ENCODE peak calls at places on chromosome 18, in eight cellular contexts. One of them, this sample, is unnamed.

GRCh38 chr18:25862881-25863600 is 227.4 kb downstream of the SS18 start:
- DNase-seq in stomach: no peak
- DNase-seq in GM12878: no peak
- DNase-seq in tibial nerve: no peak
- DNase-seq in neural progenitor cell: no peak
- DNase-seq in hepatocyte: no peak
- DNase-seq in Peyer's patch: no peak
- DNase-seq in tibial artery: no peak
- DNase-seq in this sample: no peak

GRCh38 chr18:58143391-58143790 is 99.4 kb downstream of the NEDD4L start:
- DNase-seq in stomach: no peak
- DNase-seq in GM12878: no peak
- DNase-seq in tibial nerve: no peak
- DNase-seq in neural progenitor cell: no peak
- DNase-seq in hepatocyte: peak
- DNase-seq in Peyer's patch: no peak
- DNase-seq in tibial artery: no peak
- DNase-seq in this sample: no peak

GRCh38 chr18:76450912-76451421 is 44.1 kb downstream of the ZNF516 start:
- DNase-seq in stomach: no peak
- DNase-seq in GM12878: peak
- DNase-seq in tibial nerve: no peak
- DNase-seq in neural progenitor cell: peak
- DNase-seq in hepatocyte: peak
- DNase-seq in Peyer's patch: no peak
- DNase-seq in tibial artery: no peak
- DNase-seq in this sample: peak

GRCh38 chr18:21826196-21826595 is 85.6 kb downstream of the MIB1 start:
- DNase-seq in stomach: no peak
- DNase-seq in GM12878: no peak
- DNase-seq in tibial nerve: no peak
- DNase-seq in neural progenitor cell: peak
- DNase-seq in hepatocyte: no peak
- DNase-seq in Peyer's patch: no peak
- DNase-seq in tibial artery: no peak
- DNase-seq in this sample: no peak

GRCh38 chr18:57428221-57429150 is 6.7 kb upstream of the ONECUT2 start:
- DNase-seq in stomach: no peak
- DNase-seq in GM12878: no peak
- DNase-seq in tibial nerve: no peak
- DNase-seq in neural progenitor cell: peak
- DNase-seq in hepatocyte: no peak
- DNase-seq in Peyer's patch: no peak
- DNase-seq in tibial artery: no peak
- DNase-seq in this sample: no peak

GRCh38 chr18:48785686-48786470 is 164.9 kb downstream of the SMAD7 start:
- DNase-seq in stomach: no peak
- DNase-seq in GM12878: no peak
- DNase-seq in tibial nerve: no peak
- DNase-seq in neural progenitor cell: no peak
- DNase-seq in hepatocyte: no peak
- DNase-seq in Peyer's patch: no peak
- DNase-seq in tibial artery: peak
- DNase-seq in this sample: peak

GRCh38 chr18:24868760-24869237 is 408.4 kb downstream of the HRH4 start:
- DNase-seq in stomach: no peak
- DNase-seq in GM12878: no peak
- DNase-seq in tibial nerve: no peak
- DNase-seq in neural progenitor cell: no peak
- DNase-seq in hepatocyte: peak
- DNase-seq in Peyer's patch: no peak
- DNase-seq in tibial artery: no peak
- DNase-seq in this sample: no peak

GRCh38 chr18:23237524-23238151 is 102.4 kb downstream of the CABLES1 start:
- DNase-seq in stomach: peak
- DNase-seq in GM12878: peak
- DNase-seq in tibial nerve: no peak
- DNase-seq in neural progenitor cell: peak
- DNase-seq in hepatocyte: no peak
- DNase-seq in Peyer's patch: peak
- DNase-seq in tibial artery: peak
- DNase-seq in this sample: peak

GRCh38 chr18:50571606-50572005 is 11.7 kb downstream of the MAPK4 start:
- DNase-seq in stomach: no peak
- DNase-seq in GM12878: no peak
- DNase-seq in tibial nerve: no peak
- DNase-seq in neural progenitor cell: no peak
- DNase-seq in hepatocyte: no peak
- DNase-seq in Peyer's patch: no peak
- DNase-seq in tibial artery: no peak
- DNase-seq in this sample: no peak

GRCh38 chr18:22946841-22947240 is 13.7 kb downstream of the RBBP8 start:
- DNase-seq in stomach: no peak
- DNase-seq in GM12878: no peak
- DNase-seq in tibial nerve: no peak
- DNase-seq in neural progenitor cell: no peak
- DNase-seq in hepatocyte: no peak
- DNase-seq in Peyer's patch: no peak
- DNase-seq in tibial artery: no peak
- DNase-seq in this sample: no peak

GRCh38 chr18:34543940-34544339 is 166.2 kb upstream of the DTNA start:
- DNase-seq in stomach: no peak
- DNase-seq in GM12878: no peak
- DNase-seq in tibial nerve: no peak
- DNase-seq in neural progenitor cell: no peak
- DNase-seq in hepatocyte: no peak
- DNase-seq in Peyer's patch: no peak
- DNase-seq in tibial artery: no peak
- DNase-seq in this sample: no peak

GRCh38 chr18:45951021-45951714 is 16.0 kb downstream of the EPG5 start:
- DNase-seq in stomach: no peak
- DNase-seq in GM12878: no peak
- DNase-seq in tibial nerve: no peak
- DNase-seq in neural progenitor cell: no peak
- DNase-seq in hepatocyte: peak
- DNase-seq in Peyer's patch: no peak
- DNase-seq in tibial artery: peak
- DNase-seq in this sample: peak

GRCh38 chr18:33210575-33211189 is 229.8 kb downstream of the CCDC178 start:
- DNase-seq in stomach: no peak
- DNase-seq in GM12878: no peak
- DNase-seq in tibial nerve: no peak
- DNase-seq in neural progenitor cell: peak
- DNase-seq in hepatocyte: peak
- DNase-seq in Peyer's patch: no peak
- DNase-seq in tibial artery: no peak
- DNase-seq in this sample: no peak

GRCh38 chr18:59359576-59359952 is 499 bp upstream of the LMAN1 start:
- DNase-seq in stomach: no peak
- DNase-seq in GM12878: no peak
- DNase-seq in tibial nerve: no peak
- DNase-seq in neural progenitor cell: no peak
- DNase-seq in hepatocyte: no peak
- DNase-seq in Peyer's patch: no peak
- DNase-seq in tibial artery: no peak
- DNase-seq in this sample: no peak

GRCh38 chr18:59358611-59359575 is at the start of gene LMAN1:
- DNase-seq in stomach: peak
- DNase-seq in GM12878: peak
- DNase-seq in tibial nerve: peak
- DNase-seq in neural progenitor cell: peak
- DNase-seq in hepatocyte: peak
- DNase-seq in Peyer's patch: peak
- DNase-seq in tibial artery: peak
- DNase-seq in this sample: peak

GRCh38 chr18:59354731-59355130 is 4.3 kb downstream of the LMAN1 start:
- DNase-seq in stomach: no peak
- DNase-seq in GM12878: no peak
- DNase-seq in tibial nerve: no peak
- DNase-seq in neural progenitor cell: no peak
- DNase-seq in hepatocyte: no peak
- DNase-seq in Peyer's patch: no peak
- DNase-seq in tibial artery: no peak
- DNase-seq in this sample: no peak

GRCh38 chr18:59353079-59353680 is 5.9 kb downstream of the LMAN1 start:
- DNase-seq in stomach: no peak
- DNase-seq in GM12878: no peak
- DNase-seq in tibial nerve: no peak
- DNase-seq in neural progenitor cell: no peak
- DNase-seq in hepatocyte: no peak
- DNase-seq in Peyer's patch: no peak
- DNase-seq in tibial artery: no peak
- DNase-seq in this sample: no peak

GRCh38 chr18:59357928-59358327 is 1.1 kb downstream of the LMAN1 start:
- DNase-seq in stomach: no peak
- DNase-seq in GM12878: no peak
- DNase-seq in tibial nerve: no peak
- DNase-seq in neural progenitor cell: peak
- DNase-seq in hepatocyte: peak
- DNase-seq in Peyer's patch: no peak
- DNase-seq in tibial artery: no peak
- DNase-seq in this sample: no peak
- H3K4me3 ChIP-seq in stomach: peak
- H3K4me3 ChIP-seq in GM12878: peak
- H3K4me3 ChIP-seq in tibial nerve: no peak
- H3K4me3 ChIP-seq in neural progenitor cell: peak
- H3K4me3 ChIP-seq in hepatocyte: peak
- H3K4me3 ChIP-seq in Peyer's patch: peak
- H3K4me3 ChIP-seq in tibial artery: peak
- H3K4me3 ChIP-seq in this sample: peak

DNA sequence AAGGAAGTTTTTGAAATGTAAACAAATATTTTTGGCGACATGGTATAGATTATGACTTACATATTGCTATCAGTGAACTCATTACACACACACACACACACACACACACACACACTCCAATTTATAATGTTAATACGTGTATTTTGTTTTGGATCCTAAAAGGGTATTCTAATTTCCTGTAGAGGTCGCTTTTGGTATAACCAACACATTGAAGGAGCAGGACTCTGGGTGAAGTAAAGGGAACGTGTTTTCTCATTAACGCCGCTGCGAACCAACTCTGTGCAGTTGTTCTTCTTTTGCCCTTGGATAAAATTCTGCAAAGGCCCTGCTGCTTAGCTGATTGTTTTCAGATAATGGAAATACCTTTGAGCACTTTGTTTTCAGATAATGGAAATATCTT is 190.4 kb downstream of the PMAIP1 start:
- DNase-seq in stomach: no peak
- DNase-seq in GM12878: no peak
- DNase-seq in tibial nerve: no peak
- DNase-seq in neural progenitor cell: peak
- DNase-seq in hepatocyte: peak
- DNase-seq in Peyer's patch: no peak
- DNase-seq in tibial artery: no peak
- DNase-seq in this sample: no peak
- TF ChIP-seq CTCF in stomach: no peak
- TF ChIP-seq CTCF in GM12878: peak
- TF ChIP-seq CTCF in tibial nerve: no peak
- TF ChIP-seq CTCF in neural progenitor cell: peak
- TF ChIP-seq CTCF in hepatocyte: peak
- TF ChIP-seq CTCF in Peyer's patch: no peak
- TF ChIP-seq CTCF in tibial artery: no peak
- TF ChIP-seq CTCF in this sample: no peak

DNA sequence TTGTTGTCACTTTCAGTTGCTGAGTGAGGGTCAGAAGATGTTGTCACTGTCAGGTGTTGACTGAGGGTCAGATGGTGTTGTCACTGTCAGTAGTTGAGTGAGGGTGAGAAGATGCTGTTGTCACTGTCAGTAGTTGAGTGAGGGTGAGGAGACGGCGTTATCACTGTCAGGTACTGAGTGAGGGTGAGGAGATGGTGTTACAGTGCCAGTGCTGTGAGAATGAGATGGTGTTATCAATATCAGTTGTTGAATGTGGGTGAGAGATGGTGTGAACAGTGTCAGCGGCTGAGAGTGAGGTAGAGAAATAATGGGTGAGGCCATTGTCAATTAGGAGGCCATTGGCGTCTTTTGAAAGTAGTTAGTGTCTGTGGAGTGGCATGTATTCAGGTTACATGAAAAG is 1.6 kb upstream of the ATP9B start:
- DNase-seq in stomach: no peak
- DNase-seq in GM12878: no peak
- DNase-seq in tibial nerve: no peak
- DNase-seq in neural progenitor cell: no peak
- DNase-seq in hepatocyte: no peak
- DNase-seq in Peyer's patch: no peak
- DNase-seq in tibial artery: no peak
- DNase-seq in this sample: no peak
- H3K27ac ChIP-seq in stomach: no peak
- H3K27ac ChIP-seq in GM12878: no peak
- H3K27ac ChIP-seq in tibial nerve: no peak
- H3K27ac ChIP-seq in neural progenitor cell: no peak
- H3K27ac ChIP-seq in hepatocyte: no peak
- H3K27ac ChIP-seq in Peyer's patch: no peak
- H3K27ac ChIP-seq in tibial artery: peak
- H3K27ac ChIP-seq in this sample: no peak

GRCh38 chr18:62720766-62721613 is 5.6 kb downstream of the PHLPP1 start:
- DNase-seq in stomach: no peak
- DNase-seq in GM12878: no peak
- DNase-seq in tibial nerve: no peak
- DNase-seq in neural progenitor cell: no peak
- DNase-seq in hepatocyte: no peak
- DNase-seq in Peyer's patch: no peak
- DNase-seq in tibial artery: no peak
- DNase-seq in this sample: no peak

GRCh38 chr18:62718268-62718800 is 3.0 kb downstream of the PHLPP1 start:
- DNase-seq in stomach: no peak
- DNase-seq in GM12878: no peak
- DNase-seq in tibial nerve: no peak
- DNase-seq in neural progenitor cell: no peak
- DNase-seq in hepatocyte: no peak
- DNase-seq in Peyer's patch: no peak
- DNase-seq in tibial artery: no peak
- DNase-seq in this sample: no peak

GRCh38 chr18:62721837-62722795 is 6.8 kb downstream of the PHLPP1 start:
- DNase-seq in stomach: no peak
- DNase-seq in GM12878: no peak
- DNase-seq in tibial nerve: no peak
- DNase-seq in neural progenitor cell: no peak
- DNase-seq in hepatocyte: no peak
- DNase-seq in Peyer's patch: no peak
- DNase-seq in tibial artery: no peak
- DNase-seq in this sample: no peak

GRCh38 chr18:62717850-62718229 is 2.5 kb downstream of the PHLPP1 start:
- DNase-seq in stomach: no peak
- DNase-seq in GM12878: no peak
- DNase-seq in tibial nerve: no peak
- DNase-seq in neural progenitor cell: no peak
- DNase-seq in hepatocyte: no peak
- DNase-seq in Peyer's patch: no peak
- DNase-seq in tibial artery: no peak
- DNase-seq in this sample: no peak

DNA sequence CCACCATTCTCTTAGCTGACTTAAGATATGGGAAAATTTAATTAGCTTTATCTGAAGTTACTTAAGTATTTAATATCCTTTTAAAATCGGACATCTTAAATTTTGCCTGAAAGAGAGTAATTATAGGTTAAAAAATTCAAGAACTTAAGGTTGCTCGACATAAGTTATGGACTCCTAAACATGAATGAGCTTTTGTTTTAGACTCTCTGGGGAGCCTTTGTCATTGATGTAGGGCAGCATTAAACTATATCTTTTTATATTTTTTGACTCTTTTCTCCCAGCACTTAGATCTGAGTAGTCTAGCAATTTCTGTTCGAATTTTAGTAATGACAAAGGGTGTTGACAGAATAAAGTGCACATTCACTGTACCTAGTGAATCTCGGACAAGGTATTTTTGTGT is 4.7 kb downstream of the PHLPP1 start:
- DNase-seq in stomach: no peak
- DNase-seq in GM12878: no peak
- DNase-seq in tibial nerve: no peak
- DNase-seq in neural progenitor cell: no peak
- DNase-seq in hepatocyte: no peak
- DNase-seq in Peyer's patch: no peak
- DNase-seq in tibial artery: no peak
- DNase-seq in this sample: no peak
- H3K4me3 ChIP-seq in stomach: no peak
- H3K4me3 ChIP-seq in GM12878: peak
- H3K4me3 ChIP-seq in tibial nerve: no peak
- H3K4me3 ChIP-seq in neural progenitor cell: peak
- H3K4me3 ChIP-seq in hepatocyte: no peak
- H3K4me3 ChIP-seq in Peyer's patch: no peak
- H3K4me3 ChIP-seq in tibial artery: no peak
- H3K4me3 ChIP-seq in this sample: no peak

This sample was measured in upper lobe of right lung.